ENCODE peak calls at places on chromosomes 2 and 18, in seven cellular contexts. I, X, Y, F, W, M and P are unnamed samples.
A peak's percentile ranks its signal among the peaks of the same experiment; 100 is the strongest.

GRCh38 chr2:168545439-168546082 is 89.5 kb downstream of the CERS6 start:
- DNase-seq in I (no peak), X (peak; percentile 82), Y (peak; percentile 84), F (no peak), W (no peak), M (no peak), P (no peak)

GRCh38 chr2:75064691-75065396 is 106.4 kb downstream of the POLE4 start:
- DNase-seq in I (no peak), X (peak; percentile 71), Y (peak; percentile 29), F (no peak), W (peak; percentile 62), M (peak; percentile 55), P (no peak)

GRCh38 chr18:54532222-54532621 is 58.8 kb upstream of the DYNAP start:
- DNase-seq in I (no peak), X (no peak), Y (no peak), F (no peak), W (no peak), M (no peak), P (no peak)

GRCh38 chr2:106267997-106268396 is 73.9 kb upstream of the UXS1 start:
- DNase-seq in I (no peak), X (no peak), Y (no peak), F (no peak), W (no peak), M (no peak), P (no peak)

GRCh38 chr2:169222665-169223064 is 139.7 kb downstream of the LRP2 start:
- DNase-seq in I (no peak), X (no peak), Y (no peak), F (no peak), W (no peak), M (no peak), P (no peak)

GRCh38 chr2:16067037-16067406 is 126.7 kb downstream of the MYCN start:
- DNase-seq in I (no peak), X (no peak), Y (no peak), F (no peak), W (no peak), M (no peak), P (no peak)

GRCh38 chr2:48124592-48124991 is 218.3 kb upstream of the FBXO11 start:
- DNase-seq in I (no peak), X (no peak), Y (no peak), F (no peak), W (no peak), M (no peak), P (no peak)

GRCh38 chr2:240603081-240603835 is 16.7 kb downstream of the CAPN10 start:
- DNase-seq in I (no peak), X (no peak), Y (no peak), F (no peak), W (peak; percentile 43), M (peak; percentile 13), P (no peak)

GRCh38 chr2:96601382-96602292 is 36.5 kb downstream of the KANSL3 start:
- DNase-seq in I (no peak), X (no peak), Y (no peak), F (no peak), W (no peak), M (no peak), P (no peak)

GRCh38 chr2:234996467-234997270 is 44.9 kb downstream of the SH3BP4 start:
- DNase-seq in I (no peak), X (peak; percentile 81), Y (peak; percentile 84), F (no peak), W (no peak), M (no peak), P (no peak)

GRCh38 chr18:38006541-38006940 is 440.9 kb upstream of the CELF4 start:
- DNase-seq in I (no peak), X (no peak), Y (no peak), F (no peak), W (no peak), M (no peak), P (no peak)

GRCh38 chr2:83051538-83052192 is 1407.4 kb downstream of the SUCLG1 start:
- DNase-seq in I (no peak), X (peak; percentile 92), Y (no peak), F (no peak), W (no peak), M (no peak), P (no peak)

GRCh38 chr2:30622452-30622851 is 175.4 kb downstream of the LCLAT1 start:
- DNase-seq in I (no peak), X (no peak), Y (no peak), F (no peak), W (no peak), M (no peak), P (no peak)

GRCh38 chr2:172739651-172740050 is 4.0 kb downstream of the RAPGEF4 start:
- DNase-seq in I (no peak), X (no peak), Y (no peak), F (no peak), W (no peak), M (no peak), P (no peak)

GRCh38 chr2:172736419-172737174 is 952 bp downstream of the RAPGEF4 start:
- DNase-seq in I (no peak), X (no peak), Y (no peak), F (no peak), W (no peak), M (no peak), P (no peak)

GRCh38 chr2:172735646-172736418 is at the start of gene RAPGEF4:
- DNase-seq in I (no peak), X (no peak), Y (no peak), F (no peak), W (no peak), M (no peak), P (no peak)

GRCh38 chr2:172740871-172741270 is 5.2 kb downstream of the RAPGEF4 start:
- DNase-seq in I (no peak), X (no peak), Y (no peak), F (no peak), W (no peak), M (no peak), P (no peak)

DNA sequence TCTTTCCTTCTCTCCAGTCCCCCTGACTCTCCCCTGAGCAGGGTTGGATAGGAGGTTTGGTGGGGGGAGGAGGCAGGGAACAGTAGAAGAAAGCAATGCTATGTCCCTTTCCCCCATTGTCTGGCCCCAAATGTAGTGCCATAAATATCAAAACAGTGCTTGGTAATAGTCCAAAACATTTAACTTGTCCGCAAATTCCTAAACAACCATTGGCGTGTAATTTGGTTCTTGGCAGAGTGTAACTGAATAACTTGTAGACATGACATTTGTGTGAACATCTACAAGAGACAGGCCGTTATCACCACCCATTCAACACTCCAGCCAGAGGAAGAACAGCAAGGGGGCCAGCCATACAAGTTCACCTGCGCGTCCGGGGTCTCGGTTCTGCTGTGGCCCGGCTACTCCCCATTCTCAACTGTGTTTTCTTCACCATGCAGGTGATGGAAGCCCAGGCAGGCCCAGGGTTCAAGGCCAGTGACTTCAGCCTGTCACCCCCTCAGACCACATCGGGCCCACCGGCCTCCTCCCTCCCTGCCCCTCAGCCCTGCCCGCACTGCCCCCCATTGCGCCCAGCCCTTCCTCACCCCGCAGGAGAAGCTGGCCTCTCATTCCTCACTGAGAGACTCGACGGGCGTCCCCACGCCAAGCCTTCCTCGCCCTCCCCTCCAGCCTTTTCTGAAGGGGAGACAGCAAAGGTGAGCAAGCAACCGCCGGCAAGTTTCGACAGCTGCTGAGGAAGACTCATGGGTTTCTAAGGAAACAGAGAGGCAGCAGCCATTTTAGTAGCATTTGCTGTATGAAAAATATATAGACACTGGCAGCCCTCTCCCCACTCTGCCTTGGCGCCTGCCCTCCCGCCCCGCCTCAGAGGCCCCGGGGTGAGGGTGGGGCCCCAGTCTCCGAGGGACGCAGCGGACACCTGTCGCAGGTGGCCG is 667 bp upstream of the RAPGEF4 start:
- DNase-seq in I (no peak), X (peak; percentile 2), Y (peak; percentile 23), F (no peak), W (no peak), M (no peak), P (no peak)
- H3K4me3 ChIP-seq in I (peak overlapping the region; percentile 62), X (no peak overlapping the region), Y (peak overlapping the region; percentile 3), F (peak overlapping the region; percentile 38), W (peak overlapping the region; percentile 54), M (no peak overlapping the region), P (peak overlapping the region; percentile 55)

DNA sequence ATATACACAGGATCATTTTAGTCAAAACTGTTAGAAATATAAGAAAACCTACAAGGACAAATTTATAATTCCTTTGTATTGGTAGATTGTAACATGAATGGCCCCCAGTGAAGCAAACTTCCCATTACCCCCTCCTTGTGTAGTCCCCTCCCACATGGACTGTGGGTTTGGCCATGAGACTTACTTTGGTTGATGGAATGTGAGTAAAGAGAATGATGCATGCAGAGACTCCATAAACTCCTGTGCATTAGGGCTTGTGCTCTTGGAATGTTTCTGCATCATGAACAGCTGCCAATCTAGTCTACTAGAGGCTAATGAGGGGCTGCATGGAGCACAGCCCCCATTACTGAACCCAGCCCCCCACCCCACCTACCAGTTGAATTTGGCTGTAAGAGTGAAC is 8.3 kb upstream of the TGFA start:
- DNase-seq in I (peak; percentile 66), X (no peak), Y (no peak), F (no peak), W (no peak), M (no peak), P (no peak)
- H3K4me3 ChIP-seq in I (no peak overlapping the region), X (no peak overlapping the region), Y (no peak overlapping the region), F (no peak overlapping the region), W (no peak overlapping the region), M (no peak overlapping the region), P (no peak overlapping the region)

DNA sequence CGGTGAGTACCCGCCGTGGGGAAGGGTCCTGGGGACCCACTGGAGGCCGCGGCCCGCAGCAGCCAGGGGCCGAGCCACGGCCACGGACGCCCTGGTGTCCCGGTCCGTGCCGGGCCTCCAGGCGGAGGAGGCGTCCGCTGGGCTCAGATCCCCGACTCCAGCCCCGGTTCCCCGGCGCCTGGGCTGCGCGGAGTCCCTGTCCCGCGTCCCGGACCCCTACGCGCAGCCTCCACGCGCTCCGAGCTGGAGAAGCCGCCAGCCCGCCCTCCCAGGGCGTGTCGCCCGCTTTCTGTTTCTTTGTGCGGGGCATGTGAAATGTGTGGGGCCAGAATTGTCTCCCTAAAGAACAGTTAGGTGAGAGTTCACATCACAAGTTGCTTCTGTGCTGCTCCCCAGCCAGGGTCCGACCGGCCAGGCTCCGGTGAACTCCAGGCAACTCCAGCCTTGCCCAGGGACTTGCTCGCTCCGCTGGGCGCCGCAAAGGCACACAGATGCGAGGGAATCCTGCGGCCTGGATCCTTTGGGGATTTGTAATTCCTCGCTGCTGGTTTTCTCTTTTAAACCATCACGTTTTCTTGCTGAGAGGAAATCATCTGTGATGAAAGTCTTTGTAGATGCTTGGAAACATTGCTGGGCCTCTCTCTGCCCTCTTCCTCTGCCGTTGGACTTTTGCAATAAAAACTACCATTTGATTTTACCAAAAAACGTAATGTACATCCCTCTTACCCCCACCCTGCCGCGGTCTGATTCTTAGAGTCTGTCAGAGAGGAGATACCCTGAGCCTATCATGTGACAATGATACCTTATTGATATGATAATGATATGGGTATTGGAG is 570 bp downstream of the GYPC start:
- DNase-seq in I (no peak), X (peak; percentile 55), Y (peak; percentile 58), F (no peak), W (no peak), M (peak; percentile 35), P (peak; percentile 63)
- H3K4me3 ChIP-seq in I (peak overlapping the region; percentile 69), X (peak overlapping the region; percentile 64), Y (peak overlapping the region; percentile 84), F (peak overlapping the region; percentile 50), W (peak overlapping the region; percentile 75), M (peak overlapping the region; percentile 23), P (peak overlapping the region; percentile 85)

DNA sequence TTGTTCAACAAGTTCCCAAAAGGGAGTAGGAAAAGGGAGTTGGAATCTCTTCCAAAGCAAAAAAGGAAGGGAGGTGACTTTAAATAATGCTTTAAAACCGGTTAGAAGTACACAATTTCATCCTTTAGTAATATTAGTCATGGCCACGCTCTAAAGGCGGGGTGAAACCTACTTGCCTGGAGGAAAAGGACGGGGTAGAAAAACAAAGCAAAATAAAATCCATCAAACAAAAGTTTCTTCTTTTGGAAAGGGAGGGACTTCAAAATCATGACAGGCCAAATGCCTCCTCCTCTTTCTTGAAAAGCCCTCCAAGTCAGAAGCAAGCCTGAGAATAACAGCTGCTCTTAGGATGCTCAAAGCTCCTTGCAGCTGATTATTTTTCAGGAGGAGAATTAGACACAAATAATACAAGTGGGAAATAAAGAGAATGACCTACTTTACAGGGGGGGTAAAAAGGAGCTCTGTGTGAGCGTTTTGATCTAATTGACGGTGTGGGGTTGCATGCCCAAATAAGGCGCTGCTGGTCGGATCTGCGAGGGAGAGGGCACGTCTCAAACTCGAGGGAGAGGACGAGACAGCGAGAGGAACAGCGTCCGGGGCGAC is 1.8 kb upstream of the NPAS2 start:
- DNase-seq in I (no peak), X (peak; percentile 63), Y (no peak), F (no peak), W (no peak), M (no peak), P (no peak)
- H3K4me3 ChIP-seq in I (peak overlapping the region; percentile 80), X (peak overlapping the region; percentile 75), Y (peak overlapping the region; percentile 62), F (peak overlapping the region; percentile 57), W (peak overlapping the region; percentile 76), M (peak overlapping the region; percentile 55), P (peak overlapping the region; percentile 76)